ENCODE peak calls at places on chromosomes 13 and 19, in eight cellular contexts. F, D, X, B, A, R, T and U are unnamed samples.

GRCh38 chr19:17282488-17283256 is 971 bp downstream of the ANKLE1 start:
- DNase-seq in B (peak; percentile 39), A (no peak), R (peak; percentile 43), T (peak; percentile 87), D (peak; percentile 62), X (peak; percentile 78), F (peak; percentile 92), U (peak; percentile 64)

GRCh38 chr13:67642638-67643037 is 412.5 kb upstream of the PCDH9 start:
- DNase-seq in A (no peak), R (no peak), T (no peak), B (no peak), X (no peak), F (no peak), D (no peak), U (no peak)

GRCh38 chr19:19276386-19276785 is 3.3 kb upstream of the TM6SF2 start:
- DNase-seq in A (no peak), R (no peak), D (peak; percentile 70), B (no peak), F (peak; percentile 92), T (no peak), X (peak; percentile 80), U (peak; percentile 11)

GRCh38 chr13:47146991-47147783 is 250.3 kb upstream of the HTR2A start:
- DNase-seq in D (no peak), T (no peak), X (no peak), B (no peak), A (no peak), R (no peak), F (no peak), U (no peak)

GRCh38 chr13:103671547-103671946 is 605.3 kb upstream of the SLC10A2 start:
- DNase-seq in D (no peak), R (no peak), A (no peak), F (no peak), B (no peak), X (no peak), T (no peak), U (no peak)

GRCh38 chr19:860481-861098 is 1.1 kb downstream of the CFD start:
- DNase-seq in A (no peak), F (peak; percentile 86), D (peak; percentile 75), B (peak; percentile 11), X (peak; percentile 79), R (no peak), T (peak; percentile 75), U (peak; percentile 80)

GRCh38 chr13:47999973-48000372 is 1.1 kb downstream of the SUCLA2 start:
- DNase-seq in B (no peak), A (no peak), F (no peak), X (no peak), T (no peak), D (no peak), R (no peak), U (no peak)

GRCh38 chr13:100301418-100301817 is 212.5 kb downstream of the PCCA start:
- DNase-seq in R (peak; percentile 89), D (no peak), X (peak; percentile 14), T (no peak), A (no peak), B (no peak), F (no peak), U (no peak)

GRCh38 chr13:112775791-112776279 is 86.0 kb downstream of the ATP11A start:
- DNase-seq in F (no peak), D (no peak), A (no peak), R (no peak), T (no peak), B (no peak), X (no peak), U (no peak)

GRCh38 chr19:13100031-13100588 is 2.5 kb downstream of the LYL1 start:
- DNase-seq in F (no peak), R (no peak), T (peak; percentile 78), D (no peak), B (no peak), X (no peak), A (no peak), U (no peak)